ENCODE peak calls at places on chromosomes 12 and 14, in seven cellular contexts. A, O, W, T, D, F and U are unnamed samples.

GRCh38 chr14:55845963-55846851 is 266.2 kb downstream of the KTN1 start:
- DNase-seq in A (no peak), O (no peak), W (no peak), T (no peak), D (no peak), F (no peak), U (peak; percentile 15)

GRCh38 chr12:40946612-40947194 is 241.4 kb upstream of the PDZRN4 start:
- DNase-seq in A (peak; percentile 53), O (no peak), W (peak; percentile 57), T (no peak), D (no peak), F (peak; percentile 52), U (peak; percentile 64)

GRCh38 chr12:62517887-62518286 is 51.3 kb downstream of the MON2 start:
- DNase-seq in A (no peak), O (no peak), W (no peak), T (no peak), D (no peak), F (no peak), U (no peak)

GRCh38 chr12:34391771-34392581 is 369.7 kb downstream of the ALG10 start:
- DNase-seq in A (no peak), O (no peak), W (no peak), T (no peak), D (peak; percentile 12), F (no peak), U (no peak)

GRCh38 chr14:73684627-73685026 is 29.6 kb downstream of the PNMA1 start:
- DNase-seq in A (no peak), O (no peak), W (no peak), T (no peak), D (no peak), F (no peak), U (no peak)

GRCh38 chr12:101018540-101018939 is 191.5 kb downstream of the SLC5A8 start:
- DNase-seq in A (peak; percentile 96), O (peak; percentile 52), W (peak; percentile 91), T (no peak), D (no peak), F (no peak), U (peak; percentile 18)

GRCh38 chr14:82725188-82725587 is 1191.5 kb upstream of the SEL1L start:
- DNase-seq in A (peak; percentile 13), O (no peak), W (peak; percentile 0), T (no peak), D (no peak), F (no peak), U (no peak)

GRCh38 chr14:101173698-101174521 is 270.4 kb upstream of the RTL1 start:
- DNase-seq in A (no peak), O (no peak), W (no peak), T (no peak), D (no peak), F (no peak), U (no peak)

GRCh38 chr12:19967486-19967885 is 400.9 kb upstream of the PDE3A start:
- DNase-seq in A (peak; percentile 93), O (peak; percentile 80), W (peak; percentile 97), T (no peak), D (no peak), F (peak; percentile 41), U (peak; percentile 90)

GRCh38 chr14:26917086-26917485 is 319.3 kb upstream of the NOVA1 start:
- DNase-seq in A (peak; percentile 9), O (no peak), W (peak; percentile 85), T (no peak), D (no peak), F (peak; percentile 24), U (no peak)

GRCh38 chr14:44778562-44778961 is 183.2 kb downstream of the KLHL28 start:
- DNase-seq in A (peak; percentile 34), O (no peak), W (peak; percentile 93), T (no peak), D (no peak), F (no peak), U (no peak)

GRCh38 chr14:87461704-87462103 is 531.3 kb downstream of the GALC start:
- DNase-seq in A (no peak), O (no peak), W (no peak), T (no peak), D (no peak), F (no peak), U (no peak)

GRCh38 chr14:86038401-86038985 is 508.5 kb downstream of the FLRT2 start:
- DNase-seq in A (peak; percentile 67), O (peak; percentile 3), W (peak; percentile 76), T (peak; percentile 11), D (no peak), F (peak; percentile 67), U (peak; percentile 74)

GRCh38 chr12:43914923-43915468 is 79.1 kb downstream of the TMEM117 start:
- DNase-seq in A (no peak), O (no peak), W (peak; percentile 14), T (no peak), D (no peak), F (no peak), U (peak; percentile 5)

GRCh38 chr14:59098377-59098776 is 90.1 kb upstream of the DAAM1 start:
- DNase-seq in A (peak; percentile 52), O (peak; percentile 5), W (peak; percentile 94), T (no peak), D (no peak), F (no peak), U (no peak)

GRCh38 chr14:104305511-104306449 is 167.4 kb downstream of the KIF26A start:
- DNase-seq in A (no peak), O (no peak), W (no peak), T (no peak), D (peak; percentile 34), F (no peak), U (no peak)